ENCODE peak calls at places on chromosomes 6 and 20, in six cellular contexts. J is EL, K is NCI-H1092 treated with DMSO at 0.1 percent for 48 hours, S is choroid plexus epithelial cell, A is astrocyte, M is NCI-H748 treated with DMSO at 0.1 percent for 48 hours. Z is an unnamed sample.

GRCh38 chr6:134642217-134642616 is 307.7 kb downstream of the ALDH8A1 start:
- DNase-seq in J (no peak), K (no peak), S (no peak), A (no peak), M (no peak), Z (no peak)

GRCh38 chr20:58511364-58511763 is 3.8 kb downstream of the APCDD1L start:
- DNase-seq in J (peak), K (no peak), S (peak), A (peak), M (no peak), Z (no peak)

GRCh38 chr20:60901831-60902230 is 350.2 kb upstream of the CDH4 start:
- DNase-seq in J (no peak), K (no peak), S (no peak), A (no peak), M (no peak), Z (no peak)

GRCh38 chr20:34920055-34920454 is 35.6 kb downstream of the GSS start:
- DNase-seq in J (no peak), K (no peak), S (no peak), A (no peak), M (no peak), Z (no peak)

GRCh38 chr6:10991115-10991514 is 53.0 kb downstream of the ELOVL2 start:
- DNase-seq in J (no peak), K (no peak), S (no peak), A (no peak), M (no peak), Z (no peak)

GRCh38 chr6:122953766-122954165 is 42.3 kb upstream of the CLVS2 start:
- DNase-seq in J (no peak), K (no peak), S (no peak), A (no peak), M (no peak), Z (no peak)

GRCh38 chr6:44224978-44225330 is 1.6 kb downstream of the SLC29A1 start:
- DNase-seq in J (no peak), K (no peak), S (no peak), A (no peak), M (no peak), Z (no peak)

GRCh38 chr6:125866433-125866832 is 75.7 kb downstream of the NCOA7 start:
- DNase-seq in J (no peak), K (no peak), S (no peak), A (no peak), M (no peak), Z (no peak)

GRCh38 chr20:61161649-61162210 is 90.3 kb upstream of the CDH4 start:
- DNase-seq in J (no peak), K (no peak), S (no peak), A (no peak), M (no peak), Z (no peak)

GRCh38 chr6:151676460-151676807 is 131.0 kb upstream of the ESR1 start:
- DNase-seq in J (no peak), K (no peak), S (no peak), A (no peak), M (no peak), Z (no peak)

GRCh38 chr20:40970218-40970617 is 58.4 kb upstream of the TOP1 start:
- DNase-seq in J (no peak), K (no peak), S (peak), A (no peak), M (no peak), Z (no peak)

Z was measured in DMS153.